ENCODE peak calls at places on chromosomes 6 and 20, in ten cellular contexts. G is tibial nerve, L is esophagus squamous epithelium, D is Peyer's patch, C is gastrocnemius medialis, I is body of pancreas, U is thyroid gland, M is endothelial cell of umbilical vein, A is heart left ventricle, T is transverse colon. F is an unnamed sample. For H3K27me3, the result is how much of the 10 kb centered on the place peaks cover.

GRCh38 chr20:36266189-36266588 is 29.9 kb downstream of the AAR2 start:
- DNase-seq in D (no peak), L (no peak), C (no peak), M (no peak), A (no peak), G (no peak), I (no peak), U (no peak), T (no peak), F (no peak)

GRCh38 chr20:57383447-57384347 is 7.5 kb upstream of the RBM38 start:
- DNase-seq in L (no peak), A (no peak), D (no peak), G (no peak), T (peak), M (no peak), I (no peak), U (peak), C (no peak), F (no peak)

GRCh38 chr20:49183444-49183843 is 4.7 kb downstream of the STAU1 start:
- DNase-seq in T (no peak), G (no peak), I (no peak), L (no peak), M (no peak), C (no peak), U (no peak), A (no peak), D (no peak), F (no peak)

GRCh38 chr6:135085700-135086413 is 31.2 kb upstream of the HBS1L start:
- DNase-seq in L (no peak), C (no peak), U (no peak), D (no peak), T (no peak), A (no peak), M (no peak), G (no peak), I (no peak), F (no peak)

GRCh38 chr6:161424421-161424820 is 150.6 kb upstream of the AGPAT4 start:
- DNase-seq in U (no peak), C (no peak), T (no peak), D (no peak), I (no peak), M (no peak), L (no peak), A (no peak), G (no peak), F (no peak)

GRCh38 chr6:35044145-35044745 is 96.9 kb downstream of the TCP11 start:
- DNase-seq in L (no peak), I (peak), C (no peak), M (no peak), T (peak), G (no peak), D (no peak), U (peak), A (no peak), F (peak)

GRCh38 chr6:121890307-121890910 is 455.0 kb downstream of the GJA1 start:
- DNase-seq in U (no peak), C (no peak), L (no peak), T (no peak), G (no peak), M (peak), I (no peak), D (no peak), A (no peak), F (no peak)

GRCh38 chr6:36627141-36627540 is 33.0 kb downstream of the SRSF3 start:
- DNase-seq in L (no peak), U (no peak), G (no peak), A (no peak), M (no peak), C (no peak), D (no peak), T (peak), I (no peak), F (no peak)

GRCh38 chr6:3211681-3212080 is 15.8 kb downstream of the TUBB2B start:
- DNase-seq in G (no peak), C (no peak), T (no peak), D (no peak), M (no peak), L (no peak), A (no peak), U (no peak), I (peak), F (no peak)

GRCh38 chr6:111841822-111842221 is 31.4 kb downstream of the FYN start:
- DNase-seq in D (peak), T (peak), L (no peak), I (peak), A (no peak), C (no peak), U (no peak), M (peak), G (peak), F (no peak)

GRCh38 chr6:121112358-121112757 is 221.9 kb downstream of the TBC1D32 start:
- DNase-seq in U (no peak), D (no peak), G (no peak), I (no peak), C (no peak), T (no peak), A (no peak), L (no peak), M (no peak), F (no peak)

GRCh38 chr20:23782366-23782983 is 31.7 kb upstream of the CST1 start:
- DNase-seq in C (no peak), M (peak), G (no peak), U (peak), L (no peak), A (no peak), D (no peak), T (no peak), I (peak), F (no peak)

GRCh38 chr6:141290871-141291270 is 841.9 kb upstream of the GJE1 start:
- DNase-seq in C (no peak), L (no peak), T (no peak), I (no peak), A (no peak), M (no peak), U (no peak), D (no peak), G (no peak), F (no peak)

GRCh38 chr20:44401052-44401769 is 45.7 kb downstream of the HNF4A start:
- DNase-seq in L (no peak), T (peak), I (no peak), U (no peak), M (no peak), D (no peak), A (peak), C (no peak), G (no peak), F (no peak)

GRCh38 chr20:44404204-44405181 is 49.0 kb downstream of the HNF4A start:
- DNase-seq in L (no peak), I (no peak), T (no peak), A (peak), C (no peak), G (no peak), D (no peak), U (no peak), M (no peak), F (no peak)

GRCh38 chr20:44403194-44404112 is 48.0 kb downstream of the HNF4A start:
- DNase-seq in G (no peak), I (no peak), C (no peak), U (no peak), D (no peak), M (no peak), T (peak), A (peak), L (no peak), F (no peak)

GRCh38 chr20:44401770-44402390 is 46.4 kb downstream of the HNF4A start:
- DNase-seq in I (no peak), M (no peak), U (no peak), G (no peak), A (no peak), T (no peak), L (no peak), C (no peak), D (no peak), F (no peak)

DNA sequence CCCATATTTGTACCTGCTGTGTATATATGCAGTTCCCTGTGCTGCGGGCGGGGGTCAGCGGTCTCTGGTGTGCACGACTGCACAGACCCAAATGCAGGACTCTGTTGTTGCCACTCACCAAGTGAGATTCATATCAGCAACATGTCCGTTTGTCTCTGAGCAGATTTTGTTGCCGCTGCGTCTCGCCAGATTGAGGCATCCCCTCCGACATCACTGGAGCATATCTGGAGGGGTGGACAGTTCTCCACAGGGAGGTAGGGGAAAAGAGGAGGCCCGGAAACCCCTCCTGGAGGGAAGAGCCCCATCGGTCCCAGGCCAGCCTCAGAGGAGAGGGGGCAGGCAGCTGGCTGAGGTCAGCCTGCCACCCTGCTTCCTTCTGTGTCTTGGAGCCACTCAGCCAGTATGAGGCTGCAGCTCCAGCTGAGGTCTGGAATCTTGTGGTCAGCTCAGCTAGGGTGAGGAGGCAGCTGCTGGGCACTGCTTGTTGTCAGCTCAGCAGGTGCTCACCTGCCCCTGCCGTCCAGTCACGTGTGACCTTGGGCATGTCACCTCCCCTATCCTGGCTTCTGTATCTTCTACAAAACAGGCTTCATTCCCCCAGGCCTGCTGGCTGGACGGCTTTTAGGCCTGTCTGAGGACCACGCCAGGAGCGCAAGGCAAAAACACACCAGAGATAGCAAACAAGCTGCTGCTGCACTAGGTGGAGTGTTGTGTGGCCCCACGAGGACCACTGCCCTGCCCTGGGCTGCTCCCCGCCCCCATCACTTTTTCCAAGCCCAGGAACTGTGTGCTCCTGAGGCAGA is 47.1 kb downstream of the HNF4A start:
- DNase-seq in I (peak), M (no peak), L (no peak), D (no peak), C (no peak), G (no peak), A (peak), U (no peak), T (peak), F (no peak)
- TF ChIP-seq CTCF in I (no peak), M (no peak), L (no peak), D (no peak), C (no peak), G (no peak), A (no peak), U (no peak), T (no peak), F (no peak)

GRCh38 chr6:30647802-30648460 is 998 bp downstream of the C6orf136 start:
- DNase-seq in D (no peak), U (no peak), L (no peak), G (no peak), T (no peak), A (no peak), M (no peak), C (no peak), I (no peak), F (peak)

GRCh38 chr6:30645989-30646388 is 944 bp upstream of the C6orf136 start:
- DNase-seq in G (no peak), U (no peak), A (no peak), D (no peak), I (no peak), M (no peak), C (no peak), L (no peak), T (no peak), F (no peak)

GRCh38 chr6:30646450-30647038 is 389 bp upstream of the C6orf136 start:
- DNase-seq in I (peak), T (peak), D (no peak), L (no peak), A (peak), C (no peak), U (peak), G (peak), M (peak), F (no peak)

GRCh38 chr6:30644769-30645168 is 2.2 kb upstream of the C6orf136 start:
- DNase-seq in T (no peak), D (no peak), L (no peak), I (no peak), G (no peak), C (no peak), A (no peak), M (no peak), U (no peak), F (no peak)

DNA sequence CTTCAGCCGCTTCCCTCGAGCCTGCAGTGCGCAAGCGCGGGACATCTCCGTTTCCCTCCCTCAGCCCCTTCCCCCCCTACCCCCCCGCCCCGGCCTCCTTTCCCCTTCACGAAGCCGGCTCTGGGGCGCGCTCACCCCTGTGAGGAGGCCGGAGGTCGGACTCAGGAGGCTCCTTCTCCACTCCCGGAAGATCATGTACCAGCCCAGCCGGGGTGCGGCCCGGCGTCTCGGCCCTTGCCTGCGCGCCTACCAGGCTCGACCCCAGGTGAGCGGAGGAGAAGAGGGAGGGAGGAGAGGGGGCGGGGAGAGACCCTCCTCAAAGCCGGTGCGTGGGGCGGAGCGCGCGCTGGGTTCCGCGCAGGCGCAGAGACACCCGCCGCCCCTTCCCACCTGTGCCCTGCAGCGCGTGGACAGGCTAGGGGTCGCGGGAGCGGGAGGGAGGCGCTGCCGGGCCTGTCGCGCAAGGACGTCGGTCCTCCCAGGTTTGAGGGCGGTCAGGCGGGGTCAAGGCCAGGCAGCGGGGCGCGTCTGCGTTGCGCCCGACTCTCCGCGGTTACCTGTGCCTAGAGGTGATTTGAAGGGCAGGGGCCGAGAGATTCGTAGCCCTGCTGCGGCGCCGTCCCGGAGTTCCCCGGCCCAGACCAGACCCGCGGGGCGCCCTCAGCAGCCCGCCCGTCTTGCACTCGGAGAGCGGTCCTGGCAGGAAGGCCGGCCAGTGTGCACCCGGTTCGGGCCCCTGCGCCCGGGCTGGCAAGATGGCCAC is at the start of gene C6orf136:
- DNase-seq in M (peak), T (peak), L (peak), U (peak), D (peak), A (peak), G (peak), C (peak), I (peak), F (no peak)
- TF ChIP-seq POLR2A in M (peak), T (peak), L (no peak), U (no peak), D (peak), A (no peak), G (no peak), C (peak), I (peak), F (peak)

GRCh38 chr6:30142665-30143064 is 6.7 kb downstream of the TRIM40 start:
- DNase-seq in U (no peak), L (no peak), M (no peak), T (no peak), C (no peak), D (no peak), I (no peak), A (no peak), G (no peak), F (no peak)
- H3K27me3 ChIP-seq in U (under half), L (half or more), M (under half), T (under half), C (under half), D (under half), I (under half), A (under half), G (under half), F (under half)

GRCh38 chr6:24513602-24514001 is 18.8 kb downstream of the ALDH5A1 start:
- DNase-seq in M (no peak), D (peak), C (no peak), A (no peak), U (no peak), L (no peak), G (no peak), I (no peak), T (peak), F (no peak)
- TF ChIP-seq CTCF in M (no peak), D (no peak), C (no peak), A (no peak), U (no peak), L (no peak), G (no peak), I (no peak), T (no peak), F (no peak)

GRCh38 chr20:31560900-31561598 is 44.0 kb upstream of the ID1 start:
- DNase-seq in A (no peak), T (peak), L (no peak), M (peak), U (no peak), D (no peak), G (no peak), C (peak), I (peak), F (no peak)

GRCh38 chr20:31564284-31564683 is 40.8 kb upstream of the ID1 start:
- DNase-seq in U (no peak), I (no peak), M (no peak), C (no peak), D (no peak), A (no peak), T (no peak), G (no peak), L (no peak), F (no peak)

GRCh38 chr20:31560094-31560899 is 44.8 kb upstream of the ID1 start:
- DNase-seq in G (peak), A (peak), U (peak), I (peak), D (peak), M (peak), C (peak), L (peak), T (peak), F (no peak)

GRCh38 chr20:31559704-31560093 is 45.4 kb upstream of the ID1 start:
- DNase-seq in T (no peak), C (no peak), M (no peak), A (no peak), D (no peak), I (no peak), G (no peak), L (no peak), U (no peak), F (no peak)

GRCh38 chr20:31562241-31562640 is 42.8 kb upstream of the ID1 start:
- DNase-seq in A (no peak), T (no peak), U (no peak), I (no peak), C (no peak), G (no peak), L (no peak), D (no peak), M (no peak), F (no peak)
- TF ChIP-seq POLR2A in A (no peak), T (no peak), U (no peak), I (no peak), C (no peak), G (no peak), L (no peak), D (no peak), M (no peak), F (no peak)

GRCh38 chr20:9629821-9630220 is 115.4 kb downstream of the LAMP5 start:
- DNase-seq in D (no peak), C (no peak), U (no peak), L (no peak), A (no peak), M (no peak), I (no peak), T (no peak), G (no peak), F (no peak)
- H3K27me3 ChIP-seq in D (under half), C (under half), U (under half), L (under half), A (under half), M (under half), I (under half), T (under half), G (under half), F (under half)

DNA sequence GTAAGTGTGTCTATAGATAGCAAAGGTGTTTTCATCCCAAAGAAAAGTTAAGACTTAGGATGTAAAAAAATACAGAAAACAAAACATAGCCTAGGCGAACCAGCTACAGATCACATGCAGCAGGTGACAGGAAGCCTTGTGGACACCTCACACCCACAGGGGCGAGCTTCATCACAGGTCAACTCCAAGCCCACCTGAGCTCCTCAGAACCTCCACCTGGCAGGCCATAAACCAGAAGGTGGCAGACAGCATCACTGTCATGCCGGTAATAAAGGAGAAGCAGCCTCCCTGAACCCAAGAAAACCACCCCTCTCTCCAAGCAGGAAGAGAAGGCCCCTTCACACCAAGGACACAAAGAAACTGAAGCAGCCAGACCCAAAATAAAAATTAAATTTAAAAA is 1.0 kb downstream of the RALGAPA2 start:
- DNase-seq in I (peak), U (peak), A (no peak), T (peak), M (peak), D (peak), L (no peak), G (no peak), C (peak), F (no peak)
- TF ChIP-seq CTCF in I (no peak), U (no peak), A (no peak), T (no peak), M (no peak), D (no peak), L (no peak), G (no peak), C (no peak), F (no peak)

GRCh38 chr20:50415516-50416268 is 94.5 kb upstream of the PTPN1 start:
- DNase-seq in A (peak), D (peak), C (peak), G (peak), U (peak), I (peak), T (peak), L (peak), M (peak), F (peak)
- TF ChIP-seq POLR2A in A (no peak), D (peak), C (peak), G (peak), U (no peak), I (peak), T (peak), L (peak), M (no peak), F (peak)

GRCh38 chr6:150302801-150303138 is 66.0 kb upstream of the IYD start:
- DNase-seq in D (no peak), C (no peak), M (no peak), L (no peak), G (no peak), T (peak), I (no peak), A (no peak), U (no peak), F (no peak)
- H3K27me3 ChIP-seq in D (under half), C (under half), M (under half), L (under half), G (under half), T (under half), I (under half), A (under half), U (under half), F (under half)